ENCODE peak calls at places on chromosomes 2 and 18, in five cellular contexts. O, U, F, E and W are unnamed samples.

GRCh38 chr18:65751145-65752085 is 603 bp downstream of the CDH7 start:
- DNase-seq in O (no peak), U (no peak), F (no peak), E (no peak), W (peak)

GRCh38 chr2:143629344-143629743 is 500.1 kb downstream of the ARHGAP15 start:
- DNase-seq in O (no peak), U (no peak), F (no peak), E (no peak), W (no peak)

GRCh38 chr2:238284802-238285515 is 3.5 kb downstream of the PER2 start:
- DNase-seq in O (no peak), U (no peak), F (no peak), E (no peak), W (no peak)

GRCh38 chr2:120267348-120267747 is 14.7 kb downstream of the RALB start:
- DNase-seq in O (no peak), U (no peak), F (no peak), E (no peak), W (no peak)

GRCh38 chr2:106143495-106144215 is 50.4 kb downstream of the UXS1 start:
- DNase-seq in O (no peak), U (no peak), F (no peak), E (no peak), W (no peak)

GRCh38 chr2:218970916-218971315 is 11.4 kb downstream of the CDK5R2 start:
- DNase-seq in O (no peak), U (no peak), F (no peak), E (no peak), W (no peak)

GRCh38 chr2:70094171-70094977 is 7.1 kb downstream of the PCBP1 start:
- DNase-seq in O (no peak), U (no peak), F (no peak), E (no peak), W (no peak)

GRCh38 chr2:52414596-52414995 is 1353.0 kb upstream of the CHAC2 start:
- DNase-seq in O (no peak), U (no peak), F (no peak), E (no peak), W (no peak)

GRCh38 chr18:69636529-69637301 is 236.0 kb downstream of the DOK6 start:
- DNase-seq in O (peak), U (no peak), F (no peak), E (no peak), W (peak)

GRCh38 chr2:124915567-124915966 is 890.5 kb downstream of the CNTNAP5 start:
- DNase-seq in O (no peak), U (no peak), F (no peak), E (no peak), W (no peak)

GRCh38 chr2:27723372-27724144 is 48.0 kb upstream of the MRPL33 start:
- DNase-seq in O (no peak), U (peak), F (no peak), E (peak), W (peak)

GRCh38 chr2:133676392-133677130 is 108.3 kb upstream of the NCKAP5 start:
- DNase-seq in O (no peak), U (no peak), F (no peak), E (no peak), W (no peak)

GRCh38 chr2:45759310-45759851 is 107.9 kb downstream of the PRKCE start:
- DNase-seq in O (no peak), U (peak), F (no peak), E (no peak), W (no peak)

GRCh38 chr2:157194097-157194688 is 63.3 kb upstream of the GALNT5 start:
- DNase-seq in O (peak), U (no peak), F (peak), E (peak), W (peak)

DNA sequence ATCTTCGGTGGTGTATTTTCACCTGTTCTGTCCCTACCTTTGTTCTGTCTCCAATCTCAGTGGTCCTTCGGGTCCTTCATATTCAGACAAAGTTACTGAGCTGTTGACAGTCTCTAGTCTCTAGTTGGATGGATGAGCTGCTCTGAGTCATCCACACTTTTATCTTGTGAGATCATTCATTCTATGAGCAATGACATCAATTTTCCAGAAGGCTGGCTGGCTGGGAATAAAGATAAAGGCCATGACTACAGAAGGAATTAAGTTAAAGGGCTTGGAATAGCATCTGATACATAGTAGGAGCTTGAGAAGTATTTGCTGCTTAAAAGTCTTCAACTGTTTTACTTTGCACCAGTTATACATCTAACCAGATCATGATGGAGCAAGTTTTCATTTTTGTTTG is 43.1 kb upstream of the SLC39A10 start:
- DNase-seq in O (no peak), U (no peak), F (no peak), E (no peak), W (no peak)
- H3K4me3 ChIP-seq in O (no peak), U (peak), F (no peak), E (peak), W (no peak)

GRCh38 chr18:75915941-75916640 is 488.6 kb upstream of the SMIM21 start:
- DNase-seq in O (no peak), U (no peak), F (no peak), E (no peak), W (peak)

DNA sequence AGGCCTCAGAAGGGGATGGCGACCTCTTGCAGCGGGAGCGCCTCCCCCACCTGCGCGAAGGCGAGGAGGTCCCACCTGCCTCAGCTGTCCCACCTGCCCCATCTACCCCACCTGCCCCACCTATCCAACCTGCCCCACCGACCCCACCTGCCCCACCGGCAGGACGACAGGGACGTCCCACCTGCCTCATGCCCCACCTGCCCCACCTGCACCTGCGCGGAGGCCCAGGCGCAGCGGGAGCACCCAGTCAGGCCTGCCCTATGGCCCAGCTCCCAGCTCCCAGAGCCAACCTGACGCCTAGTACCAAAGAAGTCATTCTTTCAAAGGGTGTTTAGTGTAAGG is 489.1 kb upstream of the SMIM21 start:
- DNase-seq in O (no peak), U (no peak), F (no peak), E (no peak), W (no peak)
- H3K4me3 ChIP-seq in O (no peak), U (peak), F (no peak), E (peak), W (peak)

GRCh38 chr2:84879595-84880394 is 1.1 kb downstream of the TRABD2A start:
- DNase-seq in O (no peak), U (no peak), F (peak), E (no peak), W (peak)
- H3K4me3 ChIP-seq in O (peak), U (peak), F (no peak), E (peak), W (peak)

DNA sequence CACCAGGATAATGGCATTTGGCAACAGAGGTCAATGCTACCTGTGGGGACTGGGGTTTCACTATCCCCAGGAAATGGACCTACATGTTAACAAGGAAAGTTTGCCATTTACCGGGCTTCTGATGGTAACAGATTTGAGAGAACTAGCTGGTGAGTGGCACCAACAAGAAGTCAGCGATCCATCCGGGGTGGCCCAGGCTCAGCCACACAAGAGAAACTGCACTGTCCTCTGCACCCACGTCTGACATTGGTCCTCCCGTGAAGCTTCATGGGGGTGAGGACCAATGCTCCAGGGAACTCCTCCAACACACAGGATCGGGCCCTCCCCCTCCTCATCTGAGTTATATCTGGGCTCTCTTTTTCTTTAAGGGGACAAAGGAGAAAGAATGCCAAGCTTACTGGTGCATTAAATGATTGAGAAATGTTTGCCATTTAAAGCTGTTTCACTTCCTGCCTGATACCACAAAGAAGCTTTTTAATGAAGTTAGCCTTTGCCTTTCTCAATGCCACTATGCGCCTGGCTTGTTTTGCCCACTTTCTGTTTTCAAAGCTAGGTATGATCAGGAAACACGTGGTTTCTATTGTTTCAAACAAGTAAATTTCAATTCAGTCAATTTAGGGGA is 204.2 kb upstream of the ID2 start:
- DNase-seq in O (no peak), U (no peak), F (peak), E (no peak), W (no peak)
- H3K4me3 ChIP-seq in O (peak), U (no peak), F (no peak), E (no peak), W (no peak)

GRCh38 chr2:36369711-36370110 is 14.1 kb downstream of the CRIM1 start:
- DNase-seq in O (no peak), U (no peak), F (no peak), E (no peak), W (no peak)

GRCh38 chr2:36371963-36372391 is 16.4 kb downstream of the CRIM1 start:
- DNase-seq in O (no peak), U (no peak), F (no peak), E (no peak), W (no peak)

GRCh38 chr2:36370281-36370680 is 14.7 kb downstream of the CRIM1 start:
- DNase-seq in O (no peak), U (no peak), F (no peak), E (no peak), W (no peak)

GRCh38 chr2:36373149-36373880 is 17.7 kb downstream of the CRIM1 start:
- DNase-seq in O (no peak), U (no peak), F (no peak), E (no peak), W (no peak)

DNA sequence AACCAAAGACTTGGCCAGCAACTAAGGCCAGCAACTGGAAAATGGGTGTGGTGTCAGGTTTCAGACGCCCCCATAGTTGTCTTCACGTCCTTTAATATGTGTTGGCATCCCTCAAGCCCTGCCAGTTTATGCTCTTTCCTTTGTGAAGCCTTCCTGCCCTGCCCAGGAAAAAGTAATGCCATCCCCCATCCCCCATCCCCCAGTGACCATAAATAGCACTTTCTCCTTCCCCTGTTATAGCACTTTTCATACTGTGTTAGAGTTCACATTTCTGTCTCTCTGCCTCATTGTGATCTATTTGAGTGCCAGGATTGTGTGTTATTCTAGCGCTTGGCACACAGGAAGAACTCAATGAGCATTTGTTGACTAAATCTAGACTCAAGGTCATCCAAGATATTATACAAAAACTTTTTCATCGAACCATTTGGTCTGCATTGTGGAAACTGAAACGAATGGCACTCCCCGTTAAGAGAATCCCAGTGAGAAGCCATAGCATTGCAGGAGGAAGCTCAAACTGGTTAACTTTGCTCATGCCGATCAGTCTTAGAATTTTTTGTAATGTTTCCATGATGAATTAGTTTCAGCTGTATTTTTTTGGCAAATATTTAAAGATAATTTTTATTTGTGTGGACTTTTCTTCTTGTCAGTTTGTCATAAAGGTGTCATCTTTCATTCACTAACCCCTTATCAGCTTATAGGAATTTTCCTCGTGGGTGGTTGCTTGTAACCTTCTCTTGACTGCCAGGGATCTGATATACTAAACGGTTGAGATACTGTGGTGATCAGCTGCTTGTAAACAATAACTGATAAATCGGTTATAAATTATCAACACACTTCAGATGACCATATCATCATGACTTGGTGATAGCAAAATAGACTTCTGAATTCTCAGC is 15.7 kb downstream of the CRIM1 start:
- DNase-seq in O (no peak), U (no peak), F (no peak), E (no peak), W (no peak)
- H3K4me3 ChIP-seq in O (no peak), U (peak), F (no peak), E (no peak), W (no peak)

GRCh38 chr18:64276736-64277135 is 127.8 kb upstream of the LINC00305 start:
- DNase-seq in O (no peak), U (no peak), F (no peak), E (peak), W (no peak)
- H3K4me3 ChIP-seq in O (no peak), U (no peak), F (no peak), E (no peak), W (no peak)